ENCODE peak calls at places on chromosomes 4 and X, in four cellular contexts. A is pons, E is kidney epithelial cell, X is small intestine. Z is an unnamed sample.
A peak's percentile ranks its signal among the peaks of the same experiment; 100 is the strongest.

GRCh38 chrX:153725832-153726285 is 1.2 kb downstream of the ABCD1 start:
- DNase-seq in X (no peak), E (no peak), A (no peak), Z (no peak)

GRCh38 chr4:144353240-144353639 is 212.7 kb upstream of the GYPA start:
- DNase-seq in A (peak; percentile 19), X (no peak), E (no peak), Z (no peak)

GRCh38 chr4:128720270-128720669 is 89.2 kb upstream of the JADE1 start:
- DNase-seq in E (no peak), A (no peak), X (peak; percentile 4), Z (no peak)

GRCh38 chr4:62328526-62328925 is 1128.4 kb downstream of the ADGRL3 start:
- DNase-seq in A (no peak), E (no peak), X (no peak), Z (no peak)

GRCh38 chrX:130700629-130701028 is 202.4 kb downstream of the ENOX2 start:
- DNase-seq in X (no peak), E (no peak), A (no peak), Z (no peak)

GRCh38 chr4:157221895-157222763 is 1.6 kb downstream of the GRIA2 start:
- DNase-seq in A (peak; percentile 57), X (no peak), E (no peak), Z (no peak)

GRCh38 chr4:67983333-67983732 is 20.0 kb upstream of the TMPRSS11A start:
- DNase-seq in X (no peak), A (no peak), E (no peak), Z (no peak)

GRCh38 chrX:154046262-154046771 is 26.6 kb upstream of the IRAK1 start:
- DNase-seq in A (peak; percentile 45), E (no peak), X (peak; percentile 24), Z (no peak)

GRCh38 chrX:150372280-150372679 is 9.2 kb downstream of the MAMLD1 start:
- DNase-seq in A (peak; percentile 76), E (no peak), X (no peak), Z (no peak)

GRCh38 chrX:153665726-153666306 is 7.8 kb downstream of the PNCK start:
- DNase-seq in A (no peak), E (no peak), X (no peak), Z (no peak)

GRCh38 chr4:121408-122084 is 2.8 kb upstream of the ZNF718 start:
- DNase-seq in X (peak; percentile 18), E (no peak), A (no peak), Z (no peak)

GRCh38 chrX:134679226-134679625 is 21.0 kb upstream of the PLAC1 start:
- DNase-seq in X (no peak), A (no peak), E (no peak), Z (no peak)

GRCh38 chrX:137031517-137032377 is 2.0 kb downstream of the GPR101 start:
- DNase-seq in X (peak; percentile 0), E (no peak), A (peak; percentile 1), Z (no peak)

GRCh38 chr4:127505203-127505602 is 127.6 kb upstream of the INTU start:
- DNase-seq in A (no peak), X (no peak), E (peak; percentile 9), Z (no peak)

GRCh38 chrX:2541603-2542002 is 40.8 kb upstream of the DHRSX start:
- DNase-seq in E (no peak), A (no peak), X (no peak), Z (no peak)

GRCh38 chr4:106368678-106369077 is at the start of gene GIMD1:
- DNase-seq in E (no peak), X (peak; percentile 74), A (no peak), Z (no peak)

GRCh38 chrX:17689971-17690409 is 47.3 kb upstream of the SCML1 start:
- DNase-seq in X (peak; percentile 57), E (peak; percentile 28), A (peak; percentile 81), Z (peak; percentile 35)

GRCh38 chr4:152590179-152591031 is 54.5 kb upstream of the FBXW7 start:
- DNase-seq in X (no peak), E (peak; percentile 80), A (no peak), Z (no peak)

GRCh38 chr4:113840850-113841249 is 79.3 kb upstream of the CAMK2D start:
- DNase-seq in X (no peak), E (no peak), A (no peak), Z (no peak)

GRCh38 chrX:56995271-56995994 is at the start of gene SPIN3:
- DNase-seq in A (peak; percentile 69), E (peak; percentile 49), X (peak; percentile 70), Z (peak; percentile 87)

Z was measured in HepG2.